ENCODE peak calls at places on chromosomes 1 and 21, in seven cellular contexts. J is transverse colon; A is NCI-H1105 treated with DMSO at 0.1 percent for 48 hours; L is CD8-positive, alpha-beta T cell; B is fibroblast of pulmonary artery; N is endodermal cell; V is fibroblast of mammary gland. M is an unnamed sample.

GRCh38 chr1:99657213-99658030 is 11.5 kb downstream of the PALMD start:
- DNase-seq in J (no peak), A (no peak), L (no peak), B (peak), N (no peak), V (no peak), M (no peak)

GRCh38 chr1:118504867-118505266 is 319.8 kb upstream of the SPAG17 start:
- DNase-seq in J (no peak), A (peak), L (no peak), B (no peak), N (no peak), V (no peak), M (no peak)

GRCh38 chr1:66274634-66275033 is 259.3 kb upstream of the SGIP1 start:
- DNase-seq in J (no peak), A (no peak), L (no peak), B (no peak), N (no peak), V (peak), M (no peak)

GRCh38 chr1:160413716-160414115 is 13.4 kb downstream of the VANGL2 start:
- DNase-seq in J (no peak), A (no peak), L (no peak), B (no peak), N (no peak), V (no peak), M (no peak)

GRCh38 chr1:6343506-6344405 is 49.8 kb downstream of the ACOT7 start:
- DNase-seq in J (peak), A (peak), L (peak), B (peak), N (peak), V (peak), M (peak)

GRCh38 chr1:1132042-1132927 is 16.4 kb upstream of the C1orf159 start:
- DNase-seq in J (peak), A (no peak), L (no peak), B (no peak), N (no peak), V (no peak), M (no peak)

GRCh38 chr21:25375675-25376074 is 231.6 kb downstream of the MRPL39 start:
- DNase-seq in J (no peak), A (no peak), L (no peak), B (peak), N (no peak), V (peak), M (no peak)

GRCh38 chr1:94322696-94323095 is 85.3 kb upstream of the ARHGAP29 start:
- DNase-seq in J (no peak), A (no peak), L (no peak), B (peak), N (peak), V (peak), M (no peak)

GRCh38 chr1:201254625-201255469 is 28.5 kb upstream of the PKP1 start:
- DNase-seq in J (peak), A (peak), L (peak), B (peak), N (peak), V (peak), M (peak)

GRCh38 chr1:198669023-198669698 is 30.3 kb downstream of the PTPRC start:
- DNase-seq in J (no peak), A (no peak), L (no peak), B (peak), N (no peak), V (peak), M (no peak)

GRCh38 chr1:31423418-31423947 is 10.5 kb downstream of the SERINC2 start:
- DNase-seq in J (peak), A (no peak), L (no peak), B (no peak), N (no peak), V (no peak), M (no peak)

GRCh38 chr1:36981771-36982622 is 52.3 kb downstream of the GRIK3 start:
- DNase-seq in J (no peak), A (no peak), L (no peak), B (no peak), N (no peak), V (no peak), M (no peak)

GRCh38 chr1:91221017-91221416 is 183.6 kb downstream of the HFM1 start:
- DNase-seq in J (no peak), A (no peak), L (no peak), B (no peak), N (no peak), V (no peak), M (no peak)

GRCh38 chr1:112337028-112337531 is 58.9 kb upstream of the CTTNBP2NL start:
- DNase-seq in J (no peak), A (peak), L (no peak), B (peak), N (peak), V (peak), M (no peak)

GRCh38 chr21:45522381-45522780 is 19.9 kb downstream of the SLC19A1 start:
- DNase-seq in J (peak), A (no peak), L (no peak), B (no peak), N (no peak), V (no peak), M (no peak)

GRCh38 chr21:45296638-45297037 is 8.9 kb upstream of the POFUT2 start:
- DNase-seq in J (peak), A (no peak), L (no peak), B (no peak), N (no peak), V (no peak), M (no peak)

GRCh38 chr1:68449901-68450300 is at the start of gene RPE65:
- DNase-seq in J (no peak), A (peak), L (no peak), B (peak), N (no peak), V (no peak), M (no peak)

GRCh38 chr1:46394108-46394871 is at the start of gene FAAH:
- DNase-seq in J (peak), A (peak), L (no peak), B (peak), N (peak), V (peak), M (peak)

GRCh38 chr1:79364896-79365295 is 358.4 kb upstream of the ADGRL4 start:
- DNase-seq in J (no peak), A (no peak), L (no peak), B (peak), N (no peak), V (peak), M (no peak)

GRCh38 chr1:33377013-33377412 is 53.9 kb downstream of the PHC2 start:
- DNase-seq in J (no peak), A (no peak), L (no peak), B (no peak), N (peak), V (no peak), M (no peak)

GRCh38 chr1:150233359-150234308 is 2.3 kb downstream of the ANP32E start:
- DNase-seq in J (no peak), A (peak), L (no peak), B (peak), N (peak), V (peak), M (peak)

GRCh38 chr1:234755449-234755863 is 145.5 kb upstream of the IRF2BP2 start:
- DNase-seq in J (peak), A (peak), L (no peak), B (peak), N (no peak), V (peak), M (no peak)

GRCh38 chr1:207824691-207825090 is 72.8 kb downstream of the CD46 start:
- DNase-seq in J (no peak), A (no peak), L (no peak), B (peak), N (no peak), V (peak), M (no peak)

GRCh38 chr1:208808301-208808700 is 564.1 kb upstream of the PLXNA2 start:
- DNase-seq in J (no peak), A (no peak), L (no peak), B (no peak), N (no peak), V (no peak), M (no peak)

GRCh38 chr1:218486108-218486507 is 141.0 kb downstream of the TGFB2 start:
- DNase-seq in J (no peak), A (no peak), L (no peak), B (no peak), N (no peak), V (no peak), M (no peak)

GRCh38 chr21:45393833-45394638 is 10.9 kb upstream of the COL18A1 start:
- DNase-seq in J (no peak), A (no peak), L (no peak), B (no peak), N (no peak), V (no peak), M (no peak)

GRCh38 chr1:16125483-16125882 is 30.4 kb downstream of the EPHA2 start:
- DNase-seq in J (no peak), A (no peak), L (no peak), B (no peak), N (no peak), V (no peak), M (no peak)

GRCh38 chr1:201493757-201494617 is 12.9 kb downstream of the CSRP1 start:
- DNase-seq in J (no peak), A (no peak), L (no peak), B (peak), N (no peak), V (peak), M (no peak)

GRCh38 chr1:108051625-108052382 is 86.8 kb upstream of the VAV3 start:
- DNase-seq in J (no peak), A (peak), L (no peak), B (no peak), N (no peak), V (no peak), M (no peak)

GRCh38 chr1:218425647-218426342 is 80.7 kb downstream of the TGFB2 start:
- DNase-seq in J (no peak), A (no peak), L (no peak), B (peak), N (no peak), V (peak), M (no peak)

GRCh38 chr1:206797534-206798383 is 25.5 kb upstream of the IL10 start:
- DNase-seq in J (peak), A (no peak), L (no peak), B (peak), N (peak), V (no peak), M (no peak)

GRCh38 chr1:156845055-156845952 is 13.6 kb downstream of the INSRR start:
- DNase-seq in J (no peak), A (no peak), L (no peak), B (no peak), N (peak), V (no peak), M (peak)

GRCh38 chr21:37811711-37812110 is 104.5 kb downstream of the KCNJ6 start:
- DNase-seq in J (no peak), A (no peak), L (no peak), B (peak), N (no peak), V (no peak), M (no peak)

GRCh38 chr1:32464716-32465540 is at the start of gene ZBTB8B:
- DNase-seq in J (peak), A (peak), L (no peak), B (peak), N (peak), V (peak), M (peak)

GRCh38 chr1:200224315-200224714 is 185.5 kb downstream of the ZNF281 start:
- DNase-seq in J (no peak), A (no peak), L (no peak), B (peak), N (no peak), V (peak), M (no peak)

GRCh38 chr1:66951513-66951912 is 26.7 kb downstream of the MIER1 start:
- DNase-seq in J (no peak), A (no peak), L (no peak), B (peak), N (no peak), V (peak), M (no peak)

GRCh38 chr1:223835754-223836153 is 10.0 kb downstream of the TP53BP2 start:
- DNase-seq in J (no peak), A (no peak), L (no peak), B (peak), N (no peak), V (peak), M (no peak)

GRCh38 chr1:224497714-224498573 is 63.3 kb upstream of the WDR26 start:
- DNase-seq in J (no peak), A (no peak), L (peak), B (peak), N (peak), V (peak), M (no peak)

GRCh38 chr21:46157396-46157986 is 2.1 kb upstream of the FTCD start:
- DNase-seq in J (peak), A (no peak), L (no peak), B (no peak), N (no peak), V (no peak), M (no peak)

GRCh38 chr21:25891596-25891995 is 156.8 kb downstream of the GABPA start:
- DNase-seq in J (no peak), A (no peak), L (no peak), B (no peak), N (no peak), V (no peak), M (no peak)

M was measured in activated T-cell treated with anti-CD3 and anti-CD28 coated beads, Interleukin-2, amount 50 U/mL, for 1 hour.